ENCODE peak calls at places on chromosomes 3 and 15, in six cellular contexts. Y is A549; Z is brain microvascular endothelial cell; V is PC-3; J is activated CD8-positive, alpha-beta T cell treated with anti-CD3 and anti-CD28 coated beads for 36 hours; G is lung. R is an unnamed sample.

GRCh38 chr3:137035631-137036030 is 77.8 kb downstream of the IL20RB start:
- DNase-seq in Y (peak; percentile 21), Z (peak; percentile 22), V (peak; percentile 45), J (peak; percentile 15), G (no peak), R (no peak)

GRCh38 chr3:197181751-197182150 is 116.7 kb downstream of the DLG1 start:
- DNase-seq in Y (peak; percentile 9), Z (peak; percentile 74), V (no peak), J (no peak), G (peak; percentile 38), R (no peak)

GRCh38 chr3:35422826-35423601 is 216.3 kb upstream of the ARPP21 start:
- DNase-seq in Y (no peak), Z (peak; percentile 54), V (no peak), J (no peak), G (no peak), R (no peak)

GRCh38 chr3:51379301-51379700 is 5.8 kb upstream of the MANF start:
- DNase-seq in Y (no peak), Z (no peak), V (no peak), J (no peak), G (no peak), R (no peak)

GRCh38 chr15:75048394-75048793 is 25.0 kb downstream of the PPCDC start:
- DNase-seq in Y (no peak), Z (no peak), V (no peak), J (no peak), G (no peak), R (no peak)

GRCh38 chr15:98684441-98684840 is 36.1 kb downstream of the IGF1R start:
- DNase-seq in Y (no peak), Z (no peak), V (peak; percentile 63), J (no peak), G (no peak), R (no peak)

GRCh38 chr15:67066041-67067021 is 929 bp downstream of the SMAD3 start:
- DNase-seq in Y (no peak), Z (no peak), V (no peak), J (peak; percentile 47), G (no peak), R (no peak)

GRCh38 chr3:11188231-11188630 is 33.9 kb downstream of the HRH1 start:
- DNase-seq in Y (no peak), Z (no peak), V (no peak), J (no peak), G (no peak), R (no peak)

GRCh38 chr15:71784719-71785118 is 25.6 kb upstream of the NR2E3 start:
- DNase-seq in Y (no peak), Z (no peak), V (no peak), J (peak; percentile 24), G (no peak), R (peak; percentile 68)

GRCh38 chr3:183807329-183807728 is 18.0 kb downstream of the MAP6D1 start:
- DNase-seq in Y (no peak), Z (no peak), V (no peak), J (no peak), G (no peak), R (no peak)

GRCh38 chr3:156787015-156787414 is 39.1 kb upstream of the LEKR1 start:
- DNase-seq in Y (no peak), Z (no peak), V (no peak), J (peak; percentile 17), G (no peak), R (no peak)

GRCh38 chr3:45479627-45480026 is 91.3 kb downstream of the LARS2 start:
- DNase-seq in Y (no peak), Z (peak; percentile 80), V (peak; percentile 78), J (no peak), G (no peak), R (no peak)

GRCh38 chr3:139159356-139159755 is 114.7 kb upstream of the PRR23C start:
- DNase-seq in Y (no peak), Z (no peak), V (no peak), J (no peak), G (no peak), R (no peak)

GRCh38 chr3:17937081-17937480 is 194.7 kb upstream of the TBC1D5 start:
- DNase-seq in Y (no peak), Z (no peak), V (no peak), J (no peak), G (no peak), R (no peak)

GRCh38 chr3:40951636-40952035 is 247.7 kb upstream of the CTNNB1 start:
- DNase-seq in Y (no peak), Z (peak; percentile 94), V (no peak), J (no peak), G (no peak), R (no peak)

GRCh38 chr15:89664441-89664840 is 9.2 kb upstream of the KIF7 start:
- DNase-seq in Y (no peak), Z (no peak), V (no peak), J (no peak), G (no peak), R (no peak)

GRCh38 chr15:40293006-40293405 is 10.1 kb upstream of the ANKRD63 start:
- DNase-seq in Y (no peak), Z (no peak), V (no peak), J (no peak), G (no peak), R (no peak)

GRCh38 chr15:62301993-62302665 is 137.0 kb upstream of the C2CD4B start:
- DNase-seq in Y (no peak), Z (no peak), V (no peak), J (no peak), G (no peak), R (no peak)

GRCh38 chr3:37558580-37558979 is 303.1 kb upstream of the CTDSPL start:
- DNase-seq in Y (no peak), Z (no peak), V (no peak), J (no peak), G (no peak), R (no peak)

GRCh38 chr3:183500981-183501704 is 54.4 kb downstream of the KLHL6 start:
- DNase-seq in Y (no peak), Z (no peak), V (no peak), J (no peak), G (no peak), R (no peak)

GRCh38 chr15:39135989-39136388 is 444.9 kb upstream of the THBS1 start:
- DNase-seq in Y (no peak), Z (peak; percentile 94), V (peak; percentile 22), J (no peak), G (no peak), R (no peak)

GRCh38 chr15:71730277-71731144 is 79.8 kb upstream of the NR2E3 start:
- DNase-seq in Y (peak; percentile 85), Z (peak; percentile 71), V (peak; percentile 76), J (peak; percentile 50), G (peak; percentile 55), R (no peak)

GRCh38 chr3:186452517-186452916 is 90.5 kb upstream of the DGKG start:
- DNase-seq in Y (peak; percentile 1), Z (peak; percentile 95), V (peak; percentile 95), J (no peak), G (no peak), R (no peak)

GRCh38 chr3:194072097-194072428 is 63.9 kb upstream of the HES1 start:
- DNase-seq in Y (no peak), Z (no peak), V (peak; percentile 27), J (peak; percentile 43), G (no peak), R (no peak)

GRCh38 chr3:65758871-65759598 is 279.7 kb downstream of the MAGI1 start:
- DNase-seq in Y (no peak), Z (no peak), V (no peak), J (no peak), G (no peak), R (no peak)

GRCh38 chr3:104460477-104461406 is 906.0 kb upstream of the ALCAM start:
- DNase-seq in Y (no peak), Z (peak; percentile 11), V (peak; percentile 77), J (no peak), G (no peak), R (no peak)

GRCh38 chr3:85077018-85077417 is 118.2 kb downstream of the CADM2 start:
- DNase-seq in Y (no peak), Z (no peak), V (no peak), J (no peak), G (no peak), R (no peak)

GRCh38 chr15:90401499-90401898 is 13.5 kb downstream of the IQGAP1 start:
- DNase-seq in Y (no peak), Z (no peak), V (no peak), J (no peak), G (no peak), R (no peak)

GRCh38 chr15:46251873-46252272 is 617.0 kb downstream of the SQOR start:
- DNase-seq in Y (no peak), Z (no peak), V (no peak), J (no peak), G (no peak), R (no peak)

GRCh38 chr15:52764731-52765130 is 25.4 kb downstream of the ONECUT1 start:
- DNase-seq in Y (no peak), Z (no peak), V (no peak), J (no peak), G (no peak), R (no peak)

GRCh38 chr15:52762621-52763020 is 27.5 kb downstream of the ONECUT1 start:
- DNase-seq in Y (no peak), Z (no peak), V (no peak), J (no peak), G (no peak), R (no peak)

GRCh38 chr15:52759969-52760368 is 30.2 kb downstream of the ONECUT1 start:
- DNase-seq in Y (no peak), Z (no peak), V (no peak), J (no peak), G (no peak), R (no peak)

GRCh38 chr15:52760562-52760961 is 29.6 kb downstream of the ONECUT1 start:
- DNase-seq in Y (no peak), Z (no peak), V (no peak), J (no peak), G (no peak), R (no peak)

GRCh38 chr15:52765779-52766178 is 24.4 kb downstream of the ONECUT1 start:
- DNase-seq in Y (peak; percentile 44), Z (peak; percentile 49), V (peak; percentile 16), J (no peak), G (no peak), R (no peak)
- TF ChIP-seq CTCF in Y (peak; percentile 27), Z (peak; percentile 64), V (peak; percentile 50), J (no peak), G (no peak), R (peak; percentile 64)

GRCh38 chr3:127067116-127067910 is 84.4 kb downstream of the PLXNA1 start:
- DNase-seq in Y (no peak), Z (no peak), V (no peak), J (no peak), G (no peak), R (no peak)
- TF ChIP-seq CTCF in Y (no peak), Z (no peak), V (no peak), J (no peak), G (no peak), R (no peak)

GRCh38 chr15:76642671-76643070 is 262.5 kb downstream of the SCAPER start:
- DNase-seq in Y (no peak), Z (no peak), V (no peak), J (no peak), G (no peak), R (no peak)
- TF ChIP-seq CTCF in Y (peak; percentile 28), Z (peak; percentile 1), V (peak; percentile 41), J (peak; percentile 62), G (no peak), R (peak; percentile 59)

DNA sequence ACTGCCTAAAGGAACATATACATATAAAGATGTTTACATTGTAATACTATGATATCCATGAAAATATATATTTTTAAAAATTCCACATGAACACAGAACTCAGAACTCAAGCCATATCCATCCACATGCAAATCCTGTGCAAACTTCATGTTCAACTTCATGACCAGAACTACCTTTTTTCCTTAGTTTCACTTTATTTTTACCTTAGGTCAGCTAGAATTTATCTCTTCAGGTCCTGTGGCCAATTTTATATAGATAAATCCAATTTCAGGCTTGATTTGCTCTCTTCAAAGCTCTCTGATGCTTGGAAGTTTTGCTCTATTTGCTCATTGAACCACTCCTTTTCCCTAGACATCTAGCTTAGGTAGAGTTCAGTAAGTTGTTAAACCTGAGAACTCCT is 38.8 kb downstream of the ZPLD1 start:
- DNase-seq in Y (no peak), Z (no peak), V (no peak), J (no peak), G (no peak), R (no peak)
- TF ChIP-seq CTCF in Y (no peak), Z (no peak), V (no peak), J (no peak), G (no peak), R (no peak)

R was measured in type B pancreatic cell.